ENCODE peak calls at places on chromosome 15, in five cellular contexts. One of them, this sample, is unnamed.

GRCh38 chr15:72365844-72366243 is 10.0 kb downstream of the HEXA start:
- DNase-seq in IMR-90: no peak
- DNase-seq in right lobe of liver: no peak
- DNase-seq in naive thymus-derived CD4-positive, alpha-beta T cell: peak; percentile 14
- DNase-seq in lower lobe of right lung: no peak
- DNase-seq in this sample: no peak

GRCh38 chr15:45714501-45715488 is 80.0 kb downstream of the SQOR start:
- DNase-seq in IMR-90: peak; percentile 72
- DNase-seq in right lobe of liver: peak; percentile 52
- DNase-seq in naive thymus-derived CD4-positive, alpha-beta T cell: peak; percentile 32
- DNase-seq in lower lobe of right lung: peak; percentile 54
- DNase-seq in this sample: no peak

GRCh38 chr15:46441294-46442062 is 806.6 kb downstream of the SQOR start:
- DNase-seq in IMR-90: no peak
- DNase-seq in right lobe of liver: no peak
- DNase-seq in naive thymus-derived CD4-positive, alpha-beta T cell: no peak
- DNase-seq in lower lobe of right lung: no peak
- DNase-seq in this sample: no peak

GRCh38 chr15:62845239-62846126 is 197.1 kb upstream of the TPM1 start:
- DNase-seq in IMR-90: peak; percentile 59
- DNase-seq in right lobe of liver: no peak
- DNase-seq in naive thymus-derived CD4-positive, alpha-beta T cell: no peak
- DNase-seq in lower lobe of right lung: no peak
- DNase-seq in this sample: no peak

GRCh38 chr15:56307180-56307579 is 58.0 kb upstream of the TEX9 start:
- DNase-seq in IMR-90: no peak
- DNase-seq in right lobe of liver: no peak
- DNase-seq in naive thymus-derived CD4-positive, alpha-beta T cell: no peak
- DNase-seq in lower lobe of right lung: no peak
- DNase-seq in this sample: no peak

GRCh38 chr15:82966671-82967071 is 14.2 kb upstream of the HOMER2 start:
- DNase-seq in IMR-90: no peak
- DNase-seq in right lobe of liver: no peak
- DNase-seq in naive thymus-derived CD4-positive, alpha-beta T cell: no peak
- DNase-seq in lower lobe of right lung: no peak
- DNase-seq in this sample: no peak

GRCh38 chr15:55991841-55992768 is 1.3 kb downstream of the NEDD4 start:
- DNase-seq in IMR-90: no peak
- DNase-seq in right lobe of liver: no peak
- DNase-seq in naive thymus-derived CD4-positive, alpha-beta T cell: no peak
- DNase-seq in lower lobe of right lung: no peak
- DNase-seq in this sample: no peak

GRCh38 chr15:92638291-92638708 is 17.3 kb downstream of the FAM174B start:
- DNase-seq in IMR-90: peak; percentile 20
- DNase-seq in right lobe of liver: no peak
- DNase-seq in naive thymus-derived CD4-positive, alpha-beta T cell: no peak
- DNase-seq in lower lobe of right lung: peak; percentile 65
- DNase-seq in this sample: no peak

GRCh38 chr15:70060214-70061085 is 37.3 kb downstream of the TLE3 start:
- DNase-seq in IMR-90: no peak
- DNase-seq in right lobe of liver: no peak
- DNase-seq in naive thymus-derived CD4-positive, alpha-beta T cell: no peak
- DNase-seq in lower lobe of right lung: peak; percentile 30
- DNase-seq in this sample: no peak

GRCh38 chr15:39242345-39242744 is 338.5 kb upstream of the THBS1 start:
- DNase-seq in IMR-90: peak; percentile 47
- DNase-seq in right lobe of liver: no peak
- DNase-seq in naive thymus-derived CD4-positive, alpha-beta T cell: no peak
- DNase-seq in lower lobe of right lung: no peak
- DNase-seq in this sample: no peak

GRCh38 chr15:101646652-101647051 is 5.5 kb downstream of the TM2D3 start:
- DNase-seq in IMR-90: no peak
- DNase-seq in right lobe of liver: peak; percentile 78
- DNase-seq in naive thymus-derived CD4-positive, alpha-beta T cell: no peak
- DNase-seq in lower lobe of right lung: no peak
- DNase-seq in this sample: no peak

GRCh38 chr15:81418427-81418826 is 44.4 kb upstream of the TMC3 start:
- DNase-seq in IMR-90: no peak
- DNase-seq in right lobe of liver: no peak
- DNase-seq in naive thymus-derived CD4-positive, alpha-beta T cell: no peak
- DNase-seq in lower lobe of right lung: no peak
- DNase-seq in this sample: no peak

GRCh38 chr15:42037650-42038049 is 16.8 kb upstream of the PLA2G4E start:
- DNase-seq in IMR-90: no peak
- DNase-seq in right lobe of liver: peak; percentile 48
- DNase-seq in naive thymus-derived CD4-positive, alpha-beta T cell: no peak
- DNase-seq in lower lobe of right lung: peak; percentile 75
- DNase-seq in this sample: no peak

GRCh38 chr15:95287774-95288173 is 1042.7 kb upstream of the NR2F2 start:
- DNase-seq in IMR-90: peak; percentile 65
- DNase-seq in right lobe of liver: no peak
- DNase-seq in naive thymus-derived CD4-positive, alpha-beta T cell: no peak
- DNase-seq in lower lobe of right lung: no peak
- DNase-seq in this sample: no peak

GRCh38 chr15:42092666-42093445 is 1.5 kb downstream of the PLA2G4D start:
- DNase-seq in IMR-90: no peak
- DNase-seq in right lobe of liver: no peak
- DNase-seq in naive thymus-derived CD4-positive, alpha-beta T cell: no peak
- DNase-seq in lower lobe of right lung: no peak
- DNase-seq in this sample: no peak

GRCh38 chr15:53976844-53977392 is 1.3 kb upstream of the UNC13C start:
- DNase-seq in IMR-90: no peak
- DNase-seq in right lobe of liver: no peak
- DNase-seq in naive thymus-derived CD4-positive, alpha-beta T cell: no peak
- DNase-seq in lower lobe of right lung: no peak
- DNase-seq in this sample: no peak

GRCh38 chr15:29889545-29890329 is 67.5 kb upstream of the TJP1 start:
- DNase-seq in IMR-90: no peak
- DNase-seq in right lobe of liver: no peak
- DNase-seq in naive thymus-derived CD4-positive, alpha-beta T cell: no peak
- DNase-seq in lower lobe of right lung: no peak
- DNase-seq in this sample: no peak

GRCh38 chr15:31434418-31435255 is 108.0 kb downstream of the KLF13 start:
- DNase-seq in IMR-90: peak; percentile 93
- DNase-seq in right lobe of liver: peak; percentile 49
- DNase-seq in naive thymus-derived CD4-positive, alpha-beta T cell: peak; percentile 80
- DNase-seq in lower lobe of right lung: peak; percentile 83
- DNase-seq in this sample: peak; percentile 78

GRCh38 chr15:75947117-75947516 is 43.4 kb downstream of the FBXO22 start:
- DNase-seq in IMR-90: peak; percentile 77
- DNase-seq in right lobe of liver: no peak
- DNase-seq in naive thymus-derived CD4-positive, alpha-beta T cell: no peak
- DNase-seq in lower lobe of right lung: no peak
- DNase-seq in this sample: no peak
- H3K27ac ChIP-seq in IMR-90: no peak overlapping the region
- H3K27ac ChIP-seq in right lobe of liver: no peak overlapping the region
- H3K27ac ChIP-seq in naive thymus-derived CD4-positive, alpha-beta T cell: no peak overlapping the region
- H3K27ac ChIP-seq in lower lobe of right lung: no peak overlapping the region
- H3K27ac ChIP-seq in this sample: no peak overlapping the region

DNA sequence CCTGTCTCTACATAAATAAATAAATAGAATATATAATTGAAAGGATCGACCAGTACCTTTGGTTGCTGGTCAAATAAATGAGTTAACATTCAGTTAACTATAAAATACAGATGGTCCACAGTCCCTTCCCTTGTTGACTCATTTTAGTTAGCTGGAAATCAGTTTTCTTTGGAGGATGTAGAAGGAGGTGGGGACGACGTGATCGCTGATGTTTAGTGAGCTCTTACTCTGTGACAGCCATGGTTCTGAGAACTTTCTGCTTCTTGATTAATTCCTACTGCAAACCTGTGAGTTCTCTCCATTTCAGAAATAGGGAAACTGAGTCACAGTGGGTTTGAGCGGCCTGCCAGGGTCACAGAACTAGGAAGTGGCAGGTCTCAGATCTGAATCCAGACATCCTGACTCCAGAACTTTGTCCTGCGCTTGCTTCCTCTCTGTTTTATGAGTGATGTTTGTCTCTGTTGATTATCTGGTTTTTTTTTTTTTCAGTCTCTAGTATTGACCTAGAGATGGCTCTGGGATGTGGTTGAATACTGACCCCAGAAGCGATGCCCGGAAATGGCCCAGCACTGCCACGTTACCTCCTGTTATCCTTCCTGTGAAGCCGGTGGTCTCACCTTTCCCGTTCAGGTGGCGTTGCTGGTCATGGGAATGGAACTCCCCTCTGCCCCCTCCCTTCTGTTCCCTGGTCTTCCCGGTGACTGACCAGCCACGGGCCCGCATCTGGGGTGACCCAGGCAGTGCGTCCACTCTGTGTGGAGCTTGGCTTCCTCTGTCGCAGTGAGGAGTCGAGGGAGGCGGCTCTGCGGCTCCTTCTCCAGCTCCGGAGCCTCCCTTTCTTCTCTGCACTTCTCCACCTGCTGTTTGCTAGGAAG is 18.2 kb downstream of the SYNM start:
- DNase-seq in IMR-90: no peak
- DNase-seq in right lobe of liver: no peak
- DNase-seq in naive thymus-derived CD4-positive, alpha-beta T cell: no peak
- DNase-seq in lower lobe of right lung: no peak
- DNase-seq in this sample: no peak
- H3K4me3 ChIP-seq in IMR-90: no peak overlapping the region
- H3K4me3 ChIP-seq in right lobe of liver: no peak overlapping the region
- H3K4me3 ChIP-seq in naive thymus-derived CD4-positive, alpha-beta T cell: no peak overlapping the region
- H3K4me3 ChIP-seq in lower lobe of right lung: peak overlapping the region; percentile 21
- H3K4me3 ChIP-seq in this sample: no peak overlapping the region

DNA sequence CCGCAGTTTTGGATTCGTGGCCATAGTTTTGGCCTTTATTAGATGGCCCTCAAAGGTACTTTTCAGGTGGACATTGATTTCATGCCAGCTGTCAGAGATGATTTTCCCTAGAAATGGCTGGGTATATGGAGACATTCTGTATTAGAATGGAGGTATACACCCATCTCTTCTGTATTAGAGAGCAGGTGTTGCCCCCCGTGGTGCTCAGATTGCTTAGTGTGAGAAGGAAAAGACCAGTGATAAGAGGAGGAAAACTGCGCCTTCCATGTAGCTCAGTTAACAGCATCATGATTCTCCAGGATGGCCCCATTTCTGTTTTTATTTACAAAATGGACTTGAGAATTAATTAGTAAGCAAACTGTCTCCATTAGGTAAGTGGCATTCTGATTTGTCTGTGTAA is 145.9 kb downstream of the IGF1R start:
- DNase-seq in IMR-90: no peak
- DNase-seq in right lobe of liver: no peak
- DNase-seq in naive thymus-derived CD4-positive, alpha-beta T cell: no peak
- DNase-seq in lower lobe of right lung: no peak
- DNase-seq in this sample: no peak
- H3K4me1 ChIP-seq in IMR-90: peaks cover 10% of the 10 kb centered on the region
- H3K4me1 ChIP-seq in right lobe of liver: no peaks in the 10 kb centered on the region
- H3K4me1 ChIP-seq in naive thymus-derived CD4-positive, alpha-beta T cell: no peaks in the 10 kb centered on the region
- H3K4me1 ChIP-seq in lower lobe of right lung: peaks cover 29% of the 10 kb centered on the region
- H3K4me1 ChIP-seq in this sample: no peaks in the 10 kb centered on the region

GRCh38 chr15:49169880-49170597 is at the start of gene GALK2:
- DNase-seq in IMR-90: peak; percentile 78
- DNase-seq in right lobe of liver: peak; percentile 90
- DNase-seq in naive thymus-derived CD4-positive, alpha-beta T cell: peak; percentile 74
- DNase-seq in lower lobe of right lung: peak; percentile 89
- DNase-seq in this sample: peak; percentile 77
- H3K27ac ChIP-seq in IMR-90: peak within 1 kb of the TSS; percentile 74
- H3K27ac ChIP-seq in right lobe of liver: peak within 1 kb of the TSS; percentile 80
- H3K27ac ChIP-seq in naive thymus-derived CD4-positive, alpha-beta T cell: peak within 1 kb of the TSS; percentile 88
- H3K27ac ChIP-seq in lower lobe of right lung: peak within 1 kb of the TSS; percentile 84
- H3K27ac ChIP-seq in this sample: peak within 1 kb of the TSS; percentile 84

GRCh38 chr15:33932734-33933133 is 35.6 kb upstream of the CHRM5 start:
- DNase-seq in IMR-90: no peak
- DNase-seq in right lobe of liver: no peak
- DNase-seq in naive thymus-derived CD4-positive, alpha-beta T cell: no peak
- DNase-seq in lower lobe of right lung: no peak
- DNase-seq in this sample: no peak
- H3K4me3 ChIP-seq in IMR-90: no peak overlapping the region
- H3K4me3 ChIP-seq in right lobe of liver: no peak overlapping the region
- H3K4me3 ChIP-seq in naive thymus-derived CD4-positive, alpha-beta T cell: no peak overlapping the region
- H3K4me3 ChIP-seq in lower lobe of right lung: no peak overlapping the region
- H3K4me3 ChIP-seq in this sample: no peak overlapping the region

DNA sequence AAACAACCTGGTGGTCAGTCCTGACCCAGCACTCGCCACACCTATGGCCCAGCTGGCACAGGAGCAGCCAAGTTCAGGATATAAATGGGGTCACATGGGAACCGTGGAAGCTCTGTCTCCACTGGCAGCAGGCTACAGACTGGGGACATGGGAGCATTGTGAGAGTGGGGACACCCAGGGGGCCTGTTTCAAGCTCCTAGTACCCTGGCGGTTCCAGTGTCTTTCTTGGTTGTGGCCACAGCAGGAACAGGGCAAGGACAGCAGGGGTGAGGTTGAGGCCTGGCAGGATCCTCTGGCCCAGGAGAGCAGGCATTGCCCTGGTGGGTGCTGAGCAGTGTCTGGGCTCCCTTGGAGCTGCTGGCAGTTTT is 1.9 kb downstream of the CSK start:
- DNase-seq in IMR-90: no peak
- DNase-seq in right lobe of liver: no peak
- DNase-seq in naive thymus-derived CD4-positive, alpha-beta T cell: no peak
- DNase-seq in lower lobe of right lung: no peak
- DNase-seq in this sample: no peak
- H3K4me1 ChIP-seq in IMR-90: peaks cover 23% of the 10 kb centered on the region
- H3K4me1 ChIP-seq in right lobe of liver: peaks cover 67% of the 10 kb centered on the region
- H3K4me1 ChIP-seq in naive thymus-derived CD4-positive, alpha-beta T cell: peaks cover 61% of the 10 kb centered on the region
- H3K4me1 ChIP-seq in lower lobe of right lung: peaks cover 81% of the 10 kb centered on the region
- H3K4me1 ChIP-seq in this sample: peaks cover 77% of the 10 kb centered on the region

GRCh38 chr15:74336061-74337005 is 31.1 kb downstream of the CYP11A1 start:
- DNase-seq in IMR-90: peak; percentile 37
- DNase-seq in right lobe of liver: no peak
- DNase-seq in naive thymus-derived CD4-positive, alpha-beta T cell: no peak
- DNase-seq in lower lobe of right lung: peak; percentile 19
- DNase-seq in this sample: no peak

GRCh38 chr15:74337607-74338211 is 29.7 kb downstream of the CYP11A1 start:
- DNase-seq in IMR-90: no peak
- DNase-seq in right lobe of liver: no peak
- DNase-seq in naive thymus-derived CD4-positive, alpha-beta T cell: no peak
- DNase-seq in lower lobe of right lung: peak; percentile 14
- DNase-seq in this sample: no peak

GRCh38 chr15:74335396-74335795 is 32.0 kb downstream of the CYP11A1 start:
- DNase-seq in IMR-90: no peak
- DNase-seq in right lobe of liver: no peak
- DNase-seq in naive thymus-derived CD4-positive, alpha-beta T cell: no peak
- DNase-seq in lower lobe of right lung: peak; percentile 12
- DNase-seq in this sample: no peak

GRCh38 chr15:74338676-74339075 is 28.8 kb downstream of the CYP11A1 start:
- DNase-seq in IMR-90: no peak
- DNase-seq in right lobe of liver: no peak
- DNase-seq in naive thymus-derived CD4-positive, alpha-beta T cell: no peak
- DNase-seq in lower lobe of right lung: peak; percentile 24
- DNase-seq in this sample: no peak

DNA sequence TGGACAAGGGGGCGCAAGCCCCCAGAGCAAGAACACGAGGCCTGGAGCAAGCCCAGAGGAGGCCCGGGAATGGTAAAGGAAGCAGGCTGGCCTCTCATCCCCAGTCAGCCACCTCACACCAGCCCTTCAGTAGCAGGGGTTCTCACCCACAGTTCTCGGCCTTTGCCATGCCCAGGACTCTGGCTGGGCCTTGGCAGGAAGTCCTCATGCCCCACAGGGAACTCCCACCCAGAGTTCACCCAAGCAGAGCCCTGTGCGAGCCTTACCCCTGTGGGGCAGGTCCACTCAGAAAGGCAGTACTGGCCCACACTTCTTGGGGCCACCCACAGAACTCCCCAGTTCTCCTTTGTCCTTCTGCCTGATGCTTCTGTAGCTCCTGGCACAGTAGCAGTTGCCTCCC is 30.3 kb downstream of the CYP11A1 start:
- DNase-seq in IMR-90: no peak
- DNase-seq in right lobe of liver: no peak
- DNase-seq in naive thymus-derived CD4-positive, alpha-beta T cell: no peak
- DNase-seq in lower lobe of right lung: peak; percentile 34
- DNase-seq in this sample: no peak
- H3K27ac ChIP-seq in IMR-90: no peak overlapping the region
- H3K27ac ChIP-seq in right lobe of liver: no peak overlapping the region
- H3K27ac ChIP-seq in naive thymus-derived CD4-positive, alpha-beta T cell: no peak overlapping the region
- H3K27ac ChIP-seq in lower lobe of right lung: no peak overlapping the region
- H3K27ac ChIP-seq in this sample: no peak overlapping the region

GRCh38 chr15:37095993-37096877 is 4.1 kb downstream of the MEIS2 start:
- DNase-seq in IMR-90: no peak
- DNase-seq in right lobe of liver: no peak
- DNase-seq in naive thymus-derived CD4-positive, alpha-beta T cell: no peak
- DNase-seq in lower lobe of right lung: no peak
- DNase-seq in this sample: no peak
- H3K4me3 ChIP-seq in IMR-90: peak overlapping the region; percentile 94
- H3K4me3 ChIP-seq in right lobe of liver: peak overlapping the region; percentile 51
- H3K4me3 ChIP-seq in naive thymus-derived CD4-positive, alpha-beta T cell: no peak overlapping the region
- H3K4me3 ChIP-seq in lower lobe of right lung: peak overlapping the region; percentile 56
- H3K4me3 ChIP-seq in this sample: no peak overlapping the region

This sample was measured in effector memory CD4-positive, alpha-beta T cell.